ENCODE peak calls at places on chromosome 11, in seven cellular contexts. G is lower lobe of right lung, N is body of pancreas, L is uterus, A is omental fat pad, T is left lung, P is transverse colon. O is an unnamed sample.

GRCh38 chr11:48154162-48154561 is 62.4 kb upstream of the OR4B1 start:
- DNase-seq in G (no peak), N (no peak), L (no peak), A (no peak), T (no peak), P (no peak), O (no peak)

GRCh38 chr11:20963596-20963995 is 294.2 kb downstream of the NELL1 start:
- DNase-seq in G (no peak), N (no peak), L (no peak), A (no peak), T (no peak), P (no peak), O (no peak)

GRCh38 chr11:64728757-64729365 is 5.9 kb upstream of the NRXN2 start:
- DNase-seq in G (no peak), N (no peak), L (no peak), A (no peak), T (no peak), P (no peak), O (no peak)

GRCh38 chr11:1514349-1515061 is 27.9 kb upstream of the MOB2 start:
- DNase-seq in G (peak), N (no peak), L (no peak), A (no peak), T (no peak), P (no peak), O (no peak)

GRCh38 chr11:47980907-47981621 is 705 bp downstream of the PTPRJ start:
- DNase-seq in G (peak), N (peak), L (no peak), A (no peak), T (no peak), P (peak), O (peak)

GRCh38 chr11:129394709-129395108 is 19.1 kb downstream of the BARX2 start:
- DNase-seq in G (no peak), N (no peak), L (no peak), A (no peak), T (no peak), P (no peak), O (no peak)

GRCh38 chr11:2625183-2625582 is 74.6 kb downstream of the KCNQ1OT1 start:
- DNase-seq in G (no peak), N (no peak), L (no peak), A (no peak), T (no peak), P (no peak), O (no peak)

GRCh38 chr11:66043008-66043906 is 5.7 kb downstream of the GAL3ST3 start:
- DNase-seq in G (no peak), N (no peak), L (no peak), A (no peak), T (no peak), P (no peak), O (peak)

GRCh38 chr11:65160643-65161042 is 9.4 kb upstream of the SPDYC start:
- DNase-seq in G (no peak), N (no peak), L (no peak), A (no peak), T (no peak), P (no peak), O (no peak)

GRCh38 chr11:36352919-36353318 is 56.8 kb downstream of the PRR5L start:
- DNase-seq in G (no peak), N (no peak), L (no peak), A (no peak), T (no peak), P (no peak), O (no peak)

DNA sequence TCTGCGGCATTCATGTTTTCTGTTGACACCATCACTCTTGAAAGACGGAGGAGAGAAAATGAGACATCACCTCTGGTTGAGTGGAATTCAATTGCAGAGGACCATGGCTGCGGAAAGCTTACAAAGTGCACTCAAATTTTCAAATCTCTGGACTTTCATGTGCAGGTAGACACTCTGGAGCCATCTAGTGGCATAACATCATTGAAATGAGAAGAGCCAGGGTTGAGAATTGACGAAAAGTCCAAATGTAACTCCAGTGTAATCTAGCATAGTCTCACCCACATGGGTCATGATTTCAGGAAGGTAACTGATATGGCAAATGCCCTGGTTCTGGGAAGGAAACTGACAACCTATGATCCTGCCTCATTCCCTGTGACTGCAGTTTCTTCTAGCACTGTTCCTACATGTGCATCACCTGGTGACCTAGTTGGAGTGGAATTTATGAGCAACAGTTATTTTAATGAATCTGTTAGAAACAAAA is 687.8 kb downstream of the KCNA4 start:
- DNase-seq in G (no peak), N (no peak), L (no peak), A (no peak), T (no peak), P (no peak), O (no peak)
- TF ChIP-seq CTCF in G (peak), N (no peak), L (peak), A (no peak), T (no peak), P (no peak), O (no peak)

GRCh38 chr11:119065369-119065768 is 2.2 kb upstream of the VPS11 start:
- DNase-seq in G (no peak), N (no peak), L (no peak), A (no peak), T (no peak), P (peak), O (no peak)
- TF ChIP-seq CTCF in G (peak), N (no peak), L (peak), A (no peak), T (peak), P (peak), O (peak)

DNA sequence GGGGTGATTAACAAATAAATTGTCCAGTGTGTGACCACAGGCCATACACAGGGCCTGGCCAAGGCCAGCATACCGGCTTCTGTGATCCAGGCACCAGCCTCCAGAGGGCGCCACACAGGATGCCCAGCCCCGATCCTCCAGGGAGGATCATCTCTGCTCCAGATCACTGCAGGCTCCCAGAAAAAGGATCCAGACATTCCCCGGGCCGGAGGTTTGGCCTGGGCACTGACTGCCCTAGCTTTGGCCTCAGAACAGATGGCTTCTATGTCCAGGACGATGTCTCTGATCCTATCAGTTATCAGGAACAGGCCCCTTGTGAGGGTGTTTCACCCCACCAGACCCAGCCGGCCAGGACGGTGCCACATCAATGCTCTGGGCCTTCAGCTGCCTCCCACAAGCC is 74.5 kb upstream of the LMO1 start:
- DNase-seq in G (peak), N (peak), L (no peak), A (no peak), T (no peak), P (peak), O (no peak)
- TF ChIP-seq CTCF in G (peak), N (peak), L (peak), A (no peak), T (peak), P (peak), O (peak)

DNA sequence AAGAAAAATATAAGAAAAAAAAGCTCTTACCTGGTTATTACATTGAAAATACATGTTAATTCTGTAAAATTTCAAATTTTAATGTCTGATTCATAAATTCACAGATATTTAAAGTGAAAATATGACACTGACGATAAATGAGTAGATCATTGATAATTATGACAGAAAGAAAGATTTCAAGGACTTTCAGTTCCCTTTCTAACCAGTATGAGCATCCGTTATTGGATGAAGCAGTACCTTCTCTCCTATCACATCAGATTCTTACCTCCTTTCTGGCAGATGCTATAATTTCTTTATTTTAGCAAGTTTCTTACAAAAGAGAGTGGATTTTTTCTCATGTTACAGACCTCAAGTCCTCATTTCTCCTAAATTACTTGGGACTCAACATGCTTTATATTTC is 847.3 kb downstream of the JRKL start:
- DNase-seq in G (no peak), N (no peak), L (no peak), A (no peak), T (no peak), P (no peak), O (no peak)
- TF ChIP-seq CTCF in G (no peak), N (no peak), L (no peak), A (no peak), T (no peak), P (no peak), O (no peak)

GRCh38 chr11:11332141-11332710 is 20.8 kb downstream of the CSNK2A3 start:
- DNase-seq in G (no peak), N (no peak), L (no peak), A (no peak), T (no peak), P (no peak), O (no peak)

GRCh38 chr11:11336664-11337063 is 16.4 kb downstream of the CSNK2A3 start:
- DNase-seq in G (no peak), N (no peak), L (no peak), A (no peak), T (no peak), P (no peak), O (no peak)

GRCh38 chr11:11338304-11338703 is 14.7 kb downstream of the CSNK2A3 start:
- DNase-seq in G (no peak), N (no peak), L (no peak), A (no peak), T (no peak), P (no peak), O (no peak)

GRCh38 chr11:11334607-11335006 is 18.4 kb downstream of the CSNK2A3 start:
- DNase-seq in G (no peak), N (no peak), L (no peak), A (no peak), T (no peak), P (no peak), O (no peak)

DNA sequence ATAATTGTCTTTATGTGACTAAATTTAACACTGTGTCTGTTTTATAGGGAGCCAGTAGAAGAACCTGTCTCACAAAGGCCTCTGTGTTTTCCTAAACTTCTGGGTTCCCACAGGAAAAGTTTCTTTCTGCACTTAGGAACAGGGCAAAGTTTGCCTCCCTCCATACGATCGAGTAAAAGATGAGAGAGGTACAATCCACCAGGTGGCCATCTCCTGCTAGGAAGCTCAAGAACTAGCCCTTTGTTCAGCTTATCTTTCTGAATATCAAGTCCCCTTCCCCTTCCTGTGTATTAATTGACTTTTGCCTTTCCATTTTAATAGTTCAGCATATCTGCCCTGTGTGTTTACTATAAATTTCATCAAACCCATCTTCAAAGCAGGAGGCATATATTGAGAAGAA is 18.0 kb downstream of the CSNK2A3 start:
- DNase-seq in G (no peak), N (no peak), L (no peak), A (no peak), T (no peak), P (no peak), O (no peak)
- TF ChIP-seq CTCF in G (no peak), N (no peak), L (no peak), A (no peak), T (no peak), P (no peak), O (no peak)

DNA sequence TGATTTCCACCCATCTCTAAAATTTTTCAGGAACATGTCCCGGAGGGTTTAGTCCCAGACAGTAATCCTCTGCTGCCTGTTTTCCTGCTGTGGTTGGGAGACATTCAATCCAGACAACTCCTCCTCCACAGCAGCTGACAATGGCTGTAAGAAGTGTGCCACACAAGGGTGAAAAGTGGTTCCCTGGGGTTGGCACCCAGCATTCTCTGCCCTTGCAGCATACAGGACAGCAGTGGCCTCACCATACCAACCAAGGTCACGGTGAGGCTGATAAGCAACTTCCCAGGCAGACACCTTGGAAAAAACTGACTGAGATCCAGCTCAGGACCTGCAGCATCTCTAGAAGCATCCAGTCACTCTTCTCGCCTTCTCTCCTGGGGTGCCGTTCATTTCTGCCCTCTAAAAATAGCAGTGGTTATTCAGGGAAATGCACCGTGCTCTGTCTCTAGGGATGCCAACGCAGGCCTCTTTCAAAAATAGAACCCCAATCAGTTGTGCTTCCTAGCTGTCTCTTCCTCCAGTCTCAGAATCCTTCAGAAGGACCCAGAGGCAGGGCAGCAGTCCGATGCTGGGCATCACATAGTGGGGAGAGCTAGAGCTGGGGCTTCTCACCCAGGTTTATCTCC is 241.0 kb downstream of the TENM4 start:
- DNase-seq in G (no peak), N (no peak), L (no peak), A (no peak), T (no peak), P (no peak), O (no peak)
- TF ChIP-seq CTCF in G (no peak), N (no peak), L (no peak), A (no peak), T (no peak), P (no peak), O (no peak)

GRCh38 chr11:22633354-22633902 is 7.8 kb upstream of the FANCF start:
- DNase-seq in G (no peak), N (no peak), L (no peak), A (no peak), T (no peak), P (no peak), O (no peak)
- TF ChIP-seq CTCF in G (no peak), N (no peak), L (no peak), A (no peak), T (no peak), P (no peak), O (no peak)